ENCODE peak calls at places on chromosomes 13 and 19, in four cellular contexts. G is endothelial cell, D is NB4, U is heart left ventricle. A is an unnamed sample.

GRCh38 chr13:19984430-19985218 is 26.1 kb downstream of the ZMYM2 start:
- DNase-seq in U (no peak), D (peak; percentile 64), G (no peak), A (no peak)

GRCh38 chr13:62084728-62085127 is 669.1 kb upstream of the PCDH20 start:
- DNase-seq in U (no peak), G (no peak), D (no peak), A (no peak)

GRCh38 chr19:15432629-15433518 is 14.1 kb upstream of the AKAP8L start:
- DNase-seq in U (peak; percentile 95), D (peak; percentile 93), G (peak; percentile 96), A (peak; percentile 94)

GRCh38 chr13:26202365-26202972 is 19.6 kb downstream of the RNF6 start:
- DNase-seq in D (no peak), U (no peak), G (no peak), A (no peak)

GRCh38 chr13:106105153-106105552 is 430.3 kb downstream of the EFNB2 start:
- DNase-seq in D (no peak), G (no peak), U (no peak), A (no peak)

GRCh38 chr19:19630426-19630825 is 2.4 kb upstream of the LPAR2 start:
- DNase-seq in G (no peak), U (no peak), D (no peak), A (no peak)

GRCh38 chr13:98416408-98416807 is 160.5 kb downstream of the STK24 start:
- DNase-seq in D (no peak), G (no peak), U (no peak), A (no peak)

GRCh38 chr13:113765241-113765910 is 6.3 kb downstream of the TMEM255B start:
- DNase-seq in D (no peak), G (no peak), U (no peak), A (no peak)

GRCh38 chr13:87999141-87999765 is 328.1 kb downstream of the SLITRK5 start:
- DNase-seq in U (no peak), D (no peak), G (no peak), A (no peak)

GRCh38 chr13:30576528-30576927 is 41.2 kb upstream of the USPL1 start:
- DNase-seq in G (no peak), U (peak; percentile 32), D (peak; percentile 57), A (peak; percentile 63)

GRCh38 chr13:100597253-100597652 is 8.7 kb upstream of the GGACT start:
- DNase-seq in G (no peak), D (no peak), U (no peak), A (no peak)

GRCh38 chr13:100594255-100594654 is 5.7 kb upstream of the GGACT start:
- DNase-seq in U (no peak), D (no peak), G (no peak), A (no peak)

GRCh38 chr13:100596516-100596915 is 7.9 kb upstream of the GGACT start:
- DNase-seq in D (no peak), U (no peak), G (no peak), A (no peak)

GRCh38 chr13:100589178-100589725 is 663 bp upstream of the GGACT start:
- DNase-seq in G (no peak), D (peak; percentile 9), U (no peak), A (no peak)

GRCh38 chr13:100594731-100595130 is 6.1 kb upstream of the GGACT start:
- DNase-seq in D (no peak), G (peak; percentile 52), U (no peak), A (no peak)
- TF ChIP-seq CTCF in D (peak; percentile 19), G (peak; percentile 34), U (no peak), A (peak; percentile 23)

GRCh38 chr19:12825259-12826131 is 8.9 kb downstream of the RTBDN start:
- DNase-seq in G (peak; percentile 83), D (no peak), U (no peak), A (no peak)
- TF ChIP-seq CTCF in G (peak; percentile 76), D (no peak), U (peak; percentile 39), A (peak; percentile 19)

DNA sequence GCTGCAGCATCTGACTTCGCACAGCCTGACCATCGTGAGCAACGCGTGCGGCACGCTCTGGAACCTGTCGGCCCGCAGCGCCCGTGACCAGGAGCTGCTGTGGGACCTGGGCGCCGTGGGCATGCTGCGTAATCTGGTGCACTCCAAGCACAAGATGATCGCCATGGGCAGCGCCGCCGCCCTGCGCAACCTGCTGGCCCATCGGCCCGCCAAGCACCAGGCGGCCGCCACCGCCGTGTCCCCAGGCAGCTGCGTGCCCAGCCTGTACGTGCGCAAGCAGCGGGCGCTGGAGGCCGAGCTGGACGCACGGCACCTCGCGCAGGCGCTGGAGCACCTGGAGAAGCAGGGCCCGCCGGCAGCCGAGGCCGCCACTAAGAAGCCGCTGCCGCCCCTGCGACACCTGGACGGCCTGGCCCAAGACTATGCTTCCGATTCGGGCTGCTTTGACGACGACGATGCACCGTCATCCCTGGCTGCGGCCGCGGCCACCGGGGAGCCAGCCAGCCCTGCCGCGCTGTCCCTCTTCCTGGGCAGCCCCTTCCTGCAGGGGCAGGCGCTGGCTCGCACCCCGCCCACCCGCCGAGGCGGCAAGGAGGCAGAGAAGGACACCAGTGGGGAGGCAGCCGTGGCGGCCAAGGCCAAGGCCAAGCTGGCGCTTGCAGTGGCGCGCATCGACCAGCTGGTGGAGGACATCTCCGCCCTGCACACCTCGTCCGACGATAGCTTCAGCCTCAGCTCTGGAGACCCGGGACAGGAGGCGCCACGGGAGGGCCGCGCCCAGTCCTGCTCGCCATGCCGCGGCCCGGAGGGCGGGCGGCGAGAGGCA is 13.6 kb downstream of the C19orf25 start:
- DNase-seq in D (peak; percentile 61), U (no peak), G (no peak), A (no peak)
- TF ChIP-seq CTCF in D (peak; percentile 33), U (peak; percentile 61), G (peak; percentile 42), A (peak; percentile 46)

DNA sequence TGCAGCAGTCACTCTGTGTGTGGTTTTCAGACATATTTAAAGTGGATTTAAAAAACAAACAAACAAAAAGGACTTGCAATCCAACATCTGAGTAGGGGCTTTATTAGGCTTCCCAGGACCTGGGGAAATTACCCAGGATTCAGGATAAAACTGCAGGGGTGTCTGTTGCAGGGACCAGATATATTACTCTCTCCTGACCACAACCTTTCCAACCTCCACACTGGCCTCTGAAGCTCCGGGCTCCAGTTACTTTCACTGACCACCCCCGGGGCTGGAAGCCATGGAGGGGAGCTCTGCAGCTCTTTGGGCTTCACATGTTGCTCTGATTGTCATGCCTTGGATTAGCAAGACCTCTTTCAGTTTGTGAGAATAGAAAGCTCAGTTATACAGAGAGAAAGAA is 75.2 kb downstream of the INSR start:
- DNase-seq in D (no peak), G (no peak), U (no peak), A (no peak)
- TF ChIP-seq CTCF in D (no peak), G (no peak), U (no peak), A (no peak)

GRCh38 chr19:48842744-48843162 is 6.5 kb upstream of the HSD17B14 start:
- DNase-seq in U (no peak), G (peak; percentile 60), D (peak; percentile 56), A (no peak)

GRCh38 chr19:48845384-48845783 is 9.1 kb upstream of the HSD17B14 start:
- DNase-seq in G (no peak), U (no peak), D (no peak), A (no peak)

GRCh38 chr19:48841571-48841970 is 5.3 kb upstream of the HSD17B14 start:
- DNase-seq in G (no peak), U (no peak), D (no peak), A (no peak)

GRCh38 chr19:48841047-48841446 is 4.8 kb upstream of the HSD17B14 start:
- DNase-seq in U (no peak), G (no peak), D (no peak), A (no peak)

GRCh38 chr19:48844472-48844871 is 8.2 kb upstream of the HSD17B14 start:
- DNase-seq in D (peak; percentile 33), U (no peak), G (no peak), A (no peak)
- TF ChIP-seq CTCF in D (no peak), U (no peak), G (no peak), A (no peak)

DNA sequence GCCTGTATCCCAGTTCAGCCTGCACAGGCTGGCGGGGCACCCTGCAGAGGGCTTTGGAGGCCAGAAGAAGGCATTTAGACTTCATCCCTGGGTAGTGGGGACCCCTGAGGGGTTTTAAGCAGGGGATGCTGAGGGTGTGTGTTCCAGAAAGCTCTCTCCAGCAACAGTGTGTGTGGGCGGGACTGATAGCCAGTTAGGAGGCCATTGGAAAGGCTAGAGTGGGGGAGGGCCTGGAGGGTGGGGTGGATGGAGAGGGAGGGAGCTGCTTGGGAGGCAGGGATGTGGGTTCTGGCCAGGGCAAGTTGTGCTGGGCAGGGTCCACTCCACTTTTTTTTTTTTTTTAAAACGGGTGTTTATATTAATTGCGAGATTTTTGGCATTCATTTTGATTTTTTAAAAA is 28.3 kb downstream of the LYL1 start:
- DNase-seq in G (no peak), U (no peak), D (no peak), A (no peak)
- TF ChIP-seq CTCF in G (no peak), U (no peak), D (no peak), A (no peak)

GRCh38 chr19:32977269-32977668 is 5.2 kb downstream of the FAAP24 start:
- DNase-seq in D (peak; percentile 43), U (no peak), G (no peak), A (no peak)
- TF ChIP-seq CTCF in D (no peak), U (no peak), G (no peak), A (no peak)

A was measured in right lobe of liver.